ENCODE peak calls at places on chromosomes 5 and 9, in six cellular contexts. Q, P, F, M, A and H are unnamed samples.
A peak's percentile ranks its signal among the peaks of the same experiment; 100 is the strongest.

GRCh38 chr9:12774861-12775367 is at the start of gene LURAP1L:
- DNase-seq in Q (no peak), P (peak; percentile 80), F (peak; percentile 53), M (peak; percentile 33), A (no peak), H (no peak)

GRCh38 chr5:144465441-144465840 is 294.8 kb downstream of the KCTD16 start:
- DNase-seq in Q (no peak), P (no peak), F (no peak), M (no peak), A (no peak), H (no peak)

GRCh38 chr9:137095664-137096517 is 9.1 kb downstream of the MAN1B1 start:
- DNase-seq in Q (peak; percentile 66), P (no peak), F (no peak), M (peak; percentile 27), A (no peak), H (no peak)

GRCh38 chr5:37495668-37496067 is 116.5 kb downstream of the WDR70 start:
- DNase-seq in Q (no peak), P (peak; percentile 85), F (no peak), M (no peak), A (no peak), H (no peak)

GRCh38 chr9:135280666-135281065 is 193.2 kb downstream of the OLFM1 start:
- DNase-seq in Q (no peak), P (no peak), F (no peak), M (no peak), A (no peak), H (no peak)

GRCh38 chr9:12718482-12719026 is 25.4 kb downstream of the TYRP1 start:
- DNase-seq in Q (no peak), P (peak; percentile 72), F (peak; percentile 60), M (no peak), A (no peak), H (peak; percentile 37)

GRCh38 chr5:88610586-88610985 is 272.4 kb downstream of the MEF2C start:
- DNase-seq in Q (no peak), P (no peak), F (no peak), M (no peak), A (no peak), H (no peak)

GRCh38 chr9:18707489-18708210 is 233.7 kb downstream of the ADAMTSL1 start:
- DNase-seq in Q (no peak), P (no peak), F (no peak), M (no peak), A (no peak), H (no peak)

GRCh38 chr5:107529618-107530017 is 141.1 kb downstream of the EFNA5 start:
- DNase-seq in Q (no peak), P (no peak), F (no peak), M (no peak), A (no peak), H (no peak)